ENCODE peak calls at places on chromosome 9, in eight cellular contexts. One of them, this sample, is unnamed.

GRCh38 chr9:3879731-3880493 is 354.1 kb upstream of the RFX3 start:
- DNase-seq in upper lobe of right lung: no peak
- DNase-seq in Peyer's patch: no peak
- DNase-seq in fibroblast of mammary gland: peak
- DNase-seq in right lobe of liver: no peak
- DNase-seq in GM13977: no peak
- DNase-seq in foreskin fibroblast: no peak
- DNase-seq in SK-N-SH: peak
- DNase-seq in this sample: no peak

GRCh38 chr9:7479300-7479699 is 320.3 kb downstream of the DMAC1 start:
- DNase-seq in upper lobe of right lung: no peak
- DNase-seq in Peyer's patch: no peak
- DNase-seq in fibroblast of mammary gland: no peak
- DNase-seq in right lobe of liver: no peak
- DNase-seq in GM13977: no peak
- DNase-seq in foreskin fibroblast: no peak
- DNase-seq in SK-N-SH: no peak
- DNase-seq in this sample: no peak

GRCh38 chr9:89522261-89522978 is 24.5 kb upstream of the SEMA4D start:
- DNase-seq in upper lobe of right lung: no peak
- DNase-seq in Peyer's patch: no peak
- DNase-seq in fibroblast of mammary gland: no peak
- DNase-seq in right lobe of liver: no peak
- DNase-seq in GM13977: peak
- DNase-seq in foreskin fibroblast: no peak
- DNase-seq in SK-N-SH: no peak
- DNase-seq in this sample: peak

GRCh38 chr9:91773166-91773565 is 176.9 kb downstream of the ROR2 start:
- DNase-seq in upper lobe of right lung: no peak
- DNase-seq in Peyer's patch: no peak
- DNase-seq in fibroblast of mammary gland: no peak
- DNase-seq in right lobe of liver: no peak
- DNase-seq in GM13977: no peak
- DNase-seq in foreskin fibroblast: peak
- DNase-seq in SK-N-SH: peak
- DNase-seq in this sample: peak

GRCh38 chr9:137421838-137422667 is 909 bp downstream of the EXD3 start:
- DNase-seq in upper lobe of right lung: no peak
- DNase-seq in Peyer's patch: no peak
- DNase-seq in fibroblast of mammary gland: no peak
- DNase-seq in right lobe of liver: no peak
- DNase-seq in GM13977: no peak
- DNase-seq in foreskin fibroblast: no peak
- DNase-seq in SK-N-SH: no peak
- DNase-seq in this sample: no peak

GRCh38 chr9:13083973-13084528 is 195.4 kb downstream of the MPDZ start:
- DNase-seq in upper lobe of right lung: no peak
- DNase-seq in Peyer's patch: no peak
- DNase-seq in fibroblast of mammary gland: peak
- DNase-seq in right lobe of liver: no peak
- DNase-seq in GM13977: no peak
- DNase-seq in foreskin fibroblast: peak
- DNase-seq in SK-N-SH: no peak
- DNase-seq in this sample: no peak

GRCh38 chr9:69898714-69899209 is 78.1 kb downstream of the CFAP95 start:
- DNase-seq in upper lobe of right lung: no peak
- DNase-seq in Peyer's patch: no peak
- DNase-seq in fibroblast of mammary gland: peak
- DNase-seq in right lobe of liver: no peak
- DNase-seq in GM13977: no peak
- DNase-seq in foreskin fibroblast: peak
- DNase-seq in SK-N-SH: no peak
- DNase-seq in this sample: no peak

GRCh38 chr9:73093740-73094379 is 57.8 kb upstream of the ANXA1 start:
- DNase-seq in upper lobe of right lung: no peak
- DNase-seq in Peyer's patch: no peak
- DNase-seq in fibroblast of mammary gland: peak
- DNase-seq in right lobe of liver: no peak
- DNase-seq in GM13977: no peak
- DNase-seq in foreskin fibroblast: peak
- DNase-seq in SK-N-SH: no peak
- DNase-seq in this sample: no peak

GRCh38 chr9:133374612-133375115 is 1.2 kb downstream of the SURF4 start:
- DNase-seq in upper lobe of right lung: no peak
- DNase-seq in Peyer's patch: no peak
- DNase-seq in fibroblast of mammary gland: peak
- DNase-seq in right lobe of liver: no peak
- DNase-seq in GM13977: peak
- DNase-seq in foreskin fibroblast: peak
- DNase-seq in SK-N-SH: no peak
- DNase-seq in this sample: no peak

GRCh38 chr9:133372144-133372543 is 3.7 kb downstream of the SURF4 start:
- DNase-seq in upper lobe of right lung: no peak
- DNase-seq in Peyer's patch: no peak
- DNase-seq in fibroblast of mammary gland: no peak
- DNase-seq in right lobe of liver: peak
- DNase-seq in GM13977: no peak
- DNase-seq in foreskin fibroblast: no peak
- DNase-seq in SK-N-SH: no peak
- DNase-seq in this sample: no peak

GRCh38 chr9:133375724-133376654 is at the start of the genes STKLD1 and SURF4:
- DNase-seq in upper lobe of right lung: peak
- DNase-seq in Peyer's patch: peak
- DNase-seq in fibroblast of mammary gland: peak
- DNase-seq in right lobe of liver: peak
- DNase-seq in GM13977: peak
- DNase-seq in foreskin fibroblast: peak
- DNase-seq in SK-N-SH: peak
- DNase-seq in this sample: peak

GRCh38 chr9:133377721-133378216 is 1.6 kb downstream of the STKLD1 start:
- DNase-seq in upper lobe of right lung: no peak
- DNase-seq in Peyer's patch: no peak
- DNase-seq in fibroblast of mammary gland: peak
- DNase-seq in right lobe of liver: no peak
- DNase-seq in GM13977: no peak
- DNase-seq in foreskin fibroblast: peak
- DNase-seq in SK-N-SH: no peak
- DNase-seq in this sample: no peak

DNA sequence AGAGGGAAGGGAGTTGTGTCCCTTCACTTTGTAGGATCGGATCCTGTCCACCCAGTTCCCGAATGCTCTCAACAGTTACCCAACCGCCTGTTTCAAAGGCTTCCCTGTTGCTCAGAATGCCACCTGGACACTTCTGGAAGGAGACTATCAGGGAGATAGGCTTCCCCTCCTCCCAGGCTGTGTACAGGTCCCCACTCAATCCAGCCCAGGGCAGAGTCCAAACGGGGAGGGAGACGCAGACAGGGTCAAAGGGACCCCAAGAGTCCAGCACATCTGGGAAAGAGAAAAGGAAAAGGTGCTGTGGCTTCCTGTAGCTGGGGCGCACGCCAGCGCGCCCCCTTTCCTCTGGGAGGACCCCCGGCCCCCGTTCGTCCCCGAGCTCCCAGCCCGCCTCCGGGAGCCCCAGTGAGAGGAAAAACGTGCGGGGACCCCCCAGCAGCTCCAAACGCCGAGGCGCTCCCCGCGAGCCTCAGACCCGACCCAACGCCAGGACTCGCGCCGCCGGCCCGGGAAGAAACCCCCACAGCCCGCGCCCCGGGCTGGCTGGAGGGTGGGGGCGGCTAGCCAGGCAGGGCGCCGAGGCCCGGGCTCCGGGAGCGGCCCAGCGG is 640 bp downstream of the SURF4 start:
- DNase-seq in upper lobe of right lung: no peak
- DNase-seq in Peyer's patch: peak
- DNase-seq in fibroblast of mammary gland: peak
- DNase-seq in right lobe of liver: peak
- DNase-seq in GM13977: peak
- DNase-seq in foreskin fibroblast: peak
- DNase-seq in SK-N-SH: peak
- DNase-seq in this sample: peak
- TF ChIP-seq CTCF in upper lobe of right lung: no peak
- TF ChIP-seq CTCF in Peyer's patch: no peak
- TF ChIP-seq CTCF in fibroblast of mammary gland: no peak
- TF ChIP-seq CTCF in right lobe of liver: no peak
- TF ChIP-seq CTCF in GM13977: peak
- TF ChIP-seq CTCF in foreskin fibroblast: no peak
- TF ChIP-seq CTCF in SK-N-SH: peak
- TF ChIP-seq CTCF in this sample: peak

GRCh38 chr9:88387733-88388202 is 476 bp upstream of the SPIN1 start:
- DNase-seq in upper lobe of right lung: peak
- DNase-seq in Peyer's patch: peak
- DNase-seq in fibroblast of mammary gland: peak
- DNase-seq in right lobe of liver: peak
- DNase-seq in GM13977: peak
- DNase-seq in foreskin fibroblast: peak
- DNase-seq in SK-N-SH: peak
- DNase-seq in this sample: no peak

GRCh38 chr9:88387035-88387732 is 1.1 kb upstream of the SPIN1 start:
- DNase-seq in upper lobe of right lung: peak
- DNase-seq in Peyer's patch: peak
- DNase-seq in fibroblast of mammary gland: peak
- DNase-seq in right lobe of liver: peak
- DNase-seq in GM13977: peak
- DNase-seq in foreskin fibroblast: no peak
- DNase-seq in SK-N-SH: no peak
- DNase-seq in this sample: peak

GRCh38 chr9:88390371-88390990 is 2.2 kb downstream of the SPIN1 start:
- DNase-seq in upper lobe of right lung: no peak
- DNase-seq in Peyer's patch: no peak
- DNase-seq in fibroblast of mammary gland: peak
- DNase-seq in right lobe of liver: no peak
- DNase-seq in GM13977: no peak
- DNase-seq in foreskin fibroblast: peak
- DNase-seq in SK-N-SH: no peak
- DNase-seq in this sample: no peak

GRCh38 chr9:88388886-88389617 is 808 bp downstream of the SPIN1 start:
- DNase-seq in upper lobe of right lung: peak
- DNase-seq in Peyer's patch: peak
- DNase-seq in fibroblast of mammary gland: peak
- DNase-seq in right lobe of liver: peak
- DNase-seq in GM13977: no peak
- DNase-seq in foreskin fibroblast: peak
- DNase-seq in SK-N-SH: peak
- DNase-seq in this sample: peak

DNA sequence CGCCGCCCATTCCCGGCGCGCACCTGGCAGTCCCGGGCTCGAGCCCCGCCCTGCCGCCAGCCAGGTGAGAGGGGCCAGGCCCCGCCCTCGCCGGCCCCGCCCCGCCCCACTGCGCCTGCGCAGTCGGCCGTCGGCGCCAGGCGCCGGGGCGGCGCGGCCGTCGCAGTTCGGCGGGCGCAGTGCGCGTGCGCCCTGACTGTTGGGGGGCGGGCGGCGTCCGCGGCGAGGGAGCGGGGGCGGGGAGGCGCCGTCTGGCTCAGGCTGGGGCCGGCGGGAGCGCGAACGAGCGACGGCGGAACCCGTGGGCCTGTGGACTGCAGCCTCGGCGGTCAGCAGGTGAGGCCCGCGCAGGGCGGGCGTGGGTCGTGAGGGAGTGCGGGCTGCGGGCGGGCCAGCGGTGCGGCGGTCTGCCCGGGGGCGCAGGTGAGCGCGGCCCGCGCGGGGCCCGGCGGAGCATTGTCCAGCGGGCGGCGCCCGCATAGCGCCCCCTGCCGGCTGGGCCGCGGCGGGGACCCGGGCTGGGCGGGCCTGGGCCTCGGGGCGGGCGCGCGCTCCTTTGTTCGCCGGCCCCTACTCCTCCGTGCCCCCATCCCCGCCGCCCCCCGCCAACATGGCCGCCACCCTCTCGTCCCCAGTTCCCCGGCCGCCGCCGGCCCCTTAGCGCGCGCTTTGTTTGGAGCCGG is at the start of gene SPIN1:
- DNase-seq in upper lobe of right lung: peak
- DNase-seq in Peyer's patch: peak
- DNase-seq in fibroblast of mammary gland: peak
- DNase-seq in right lobe of liver: peak
- DNase-seq in GM13977: peak
- DNase-seq in foreskin fibroblast: peak
- DNase-seq in SK-N-SH: peak
- DNase-seq in this sample: peak
- TF ChIP-seq CTCF in upper lobe of right lung: peak
- TF ChIP-seq CTCF in Peyer's patch: peak
- TF ChIP-seq CTCF in fibroblast of mammary gland: no peak
- TF ChIP-seq CTCF in right lobe of liver: peak
- TF ChIP-seq CTCF in GM13977: peak
- TF ChIP-seq CTCF in foreskin fibroblast: no peak
- TF ChIP-seq CTCF in SK-N-SH: no peak
- TF ChIP-seq CTCF in this sample: peak

GRCh38 chr9:130642926-130643325 is 21.5 kb upstream of the PRDM12 start:
- DNase-seq in upper lobe of right lung: no peak
- DNase-seq in Peyer's patch: no peak
- DNase-seq in fibroblast of mammary gland: no peak
- DNase-seq in right lobe of liver: peak
- DNase-seq in GM13977: no peak
- DNase-seq in foreskin fibroblast: no peak
- DNase-seq in SK-N-SH: no peak
- DNase-seq in this sample: no peak

GRCh38 chr9:130638278-130639118 is 25.9 kb upstream of the PRDM12 start:
- DNase-seq in upper lobe of right lung: peak
- DNase-seq in Peyer's patch: no peak
- DNase-seq in fibroblast of mammary gland: no peak
- DNase-seq in right lobe of liver: no peak
- DNase-seq in GM13977: no peak
- DNase-seq in foreskin fibroblast: no peak
- DNase-seq in SK-N-SH: no peak
- DNase-seq in this sample: no peak

GRCh38 chr9:130639119-130639485 is 25.3 kb upstream of the PRDM12 start:
- DNase-seq in upper lobe of right lung: peak
- DNase-seq in Peyer's patch: no peak
- DNase-seq in fibroblast of mammary gland: no peak
- DNase-seq in right lobe of liver: no peak
- DNase-seq in GM13977: no peak
- DNase-seq in foreskin fibroblast: no peak
- DNase-seq in SK-N-SH: no peak
- DNase-seq in this sample: no peak

GRCh38 chr9:130639866-130640555 is 24.4 kb upstream of the PRDM12 start:
- DNase-seq in upper lobe of right lung: peak
- DNase-seq in Peyer's patch: no peak
- DNase-seq in fibroblast of mammary gland: no peak
- DNase-seq in right lobe of liver: peak
- DNase-seq in GM13977: no peak
- DNase-seq in foreskin fibroblast: no peak
- DNase-seq in SK-N-SH: no peak
- DNase-seq in this sample: no peak

GRCh38 chr9:130640681-130641080 is 23.7 kb upstream of the PRDM12 start:
- DNase-seq in upper lobe of right lung: no peak
- DNase-seq in Peyer's patch: no peak
- DNase-seq in fibroblast of mammary gland: no peak
- DNase-seq in right lobe of liver: peak
- DNase-seq in GM13977: no peak
- DNase-seq in foreskin fibroblast: no peak
- DNase-seq in SK-N-SH: no peak
- DNase-seq in this sample: no peak
- TF ChIP-seq CTCF in upper lobe of right lung: no peak
- TF ChIP-seq CTCF in Peyer's patch: no peak
- TF ChIP-seq CTCF in fibroblast of mammary gland: no peak
- TF ChIP-seq CTCF in right lobe of liver: no peak
- TF ChIP-seq CTCF in GM13977: no peak
- TF ChIP-seq CTCF in foreskin fibroblast: no peak
- TF ChIP-seq CTCF in SK-N-SH: no peak
- TF ChIP-seq CTCF in this sample: no peak

DNA sequence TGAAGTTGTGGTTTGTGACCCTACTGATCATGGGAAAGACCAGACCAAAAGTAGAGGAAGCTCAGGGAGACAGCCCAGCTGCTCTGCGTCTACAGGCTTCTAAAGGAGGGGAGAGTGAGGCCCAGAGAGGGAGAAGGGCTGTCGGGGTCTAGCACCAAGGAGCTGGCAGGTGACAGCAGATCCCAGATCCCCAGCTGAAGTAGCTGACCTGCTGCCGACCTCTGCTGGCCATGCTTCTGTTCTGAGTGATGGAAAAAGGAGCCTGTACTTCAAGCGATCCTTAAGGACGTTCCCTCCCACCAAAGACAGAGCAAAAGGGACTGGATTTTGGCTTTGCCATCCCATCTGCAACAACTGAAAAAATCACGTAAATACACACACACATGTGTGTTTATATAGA is 22.7 kb upstream of the QSOX2 start:
- DNase-seq in upper lobe of right lung: no peak
- DNase-seq in Peyer's patch: no peak
- DNase-seq in fibroblast of mammary gland: no peak
- DNase-seq in right lobe of liver: no peak
- DNase-seq in GM13977: no peak
- DNase-seq in foreskin fibroblast: peak
- DNase-seq in SK-N-SH: no peak
- DNase-seq in this sample: no peak
- TF ChIP-seq CTCF in upper lobe of right lung: no peak
- TF ChIP-seq CTCF in Peyer's patch: no peak
- TF ChIP-seq CTCF in fibroblast of mammary gland: no peak
- TF ChIP-seq CTCF in right lobe of liver: no peak
- TF ChIP-seq CTCF in GM13977: no peak
- TF ChIP-seq CTCF in foreskin fibroblast: no peak
- TF ChIP-seq CTCF in SK-N-SH: no peak
- TF ChIP-seq CTCF in this sample: no peak

This sample was measured in GM10248.